ENCODE peak calls at places on chromosomes 4 and X, in seven cellular contexts. A is mucosa of gallbladder, F is AG04450, T is hypothalamus, Z is nephron progenitor cell, S is aorta, E is H1. N is an unnamed sample.

GRCh38 chr4:166972071-166972470 is 262.2 kb downstream of the SPOCK3 start:
- DNase-seq in A (no peak), F (no peak), T (no peak), Z (no peak), S (no peak), E (no peak), N (peak)

GRCh38 chr4:85430697-85431096 is 44.3 kb upstream of the ARHGAP24 start:
- DNase-seq in A (no peak), F (no peak), T (no peak), Z (no peak), S (no peak), E (no peak), N (no peak)

GRCh38 chrX:98065151-98065550 is 1181.4 kb downstream of the RPA4 start:
- DNase-seq in A (no peak), F (no peak), T (no peak), Z (no peak), S (no peak), E (no peak), N (no peak)

GRCh38 chrX:57906790-57907189 is 3.5 kb downstream of the ZXDA start:
- DNase-seq in A (no peak), F (no peak), T (no peak), Z (no peak), S (no peak), E (no peak), N (no peak)

GRCh38 chrX:39953879-39954278 is 143.9 kb downstream of the BCOR start:
- DNase-seq in A (peak), F (peak), T (no peak), Z (no peak), S (no peak), E (no peak), N (peak)

GRCh38 chrX:115362334-115363095 is 73.0 kb downstream of the LUZP4 start:
- DNase-seq in A (no peak), F (no peak), T (no peak), Z (no peak), S (no peak), E (no peak), N (no peak)

GRCh38 chrX:144334577-144334976 is 450.7 kb downstream of the UBE2NL start:
- DNase-seq in A (no peak), F (no peak), T (no peak), Z (no peak), S (no peak), E (peak), N (no peak)

GRCh38 chr4:112147697-112148096 is 2.4 kb downstream of the FAM241A start:
- DNase-seq in A (no peak), F (no peak), T (no peak), Z (no peak), S (no peak), E (no peak), N (no peak)

GRCh38 chr4:2537011-2537830 is 774 bp downstream of the FAM193A start:
- DNase-seq in A (peak), F (no peak), T (peak), Z (no peak), S (peak), E (peak), N (no peak)

GRCh38 chrX:154600962-154601374 is 16.0 kb downstream of the CTAG1A start:
- DNase-seq in A (no peak), F (no peak), T (no peak), Z (no peak), S (no peak), E (no peak), N (no peak)

GRCh38 chr4:55169352-55169959 is 44.1 kb upstream of the KDR start:
- DNase-seq in A (peak), F (no peak), T (no peak), Z (no peak), S (no peak), E (no peak), N (peak)

GRCh38 chr4:144820115-144820514 is 174.2 kb downstream of the HHIP start:
- DNase-seq in A (no peak), F (no peak), T (no peak), Z (no peak), S (no peak), E (no peak), N (no peak)

GRCh38 chrX:101429934-101430333 is 21.9 kb downstream of the HNRNPH2 start:
- DNase-seq in A (no peak), F (no peak), T (no peak), Z (no peak), S (no peak), E (no peak), N (no peak)

GRCh38 chr4:34108456-34108855 is 2135.9 kb downstream of the ARAP2 start:
- DNase-seq in A (no peak), F (no peak), T (no peak), Z (no peak), S (no peak), E (no peak), N (no peak)

GRCh38 chrX:42837092-42837726 is 59.2 kb upstream of the PPP1R2C start:
- DNase-seq in A (no peak), F (no peak), T (no peak), Z (no peak), S (no peak), E (no peak), N (no peak)

GRCh38 chrX:71885099-71885498 is 25.5 kb upstream of the NHSL2 start:
- DNase-seq in A (no peak), F (no peak), T (no peak), Z (no peak), S (no peak), E (no peak), N (no peak)

GRCh38 chrX:49960061-49960460 is 37.7 kb downstream of the CLCN5 start:
- DNase-seq in A (no peak), F (no peak), T (no peak), Z (no peak), S (no peak), E (no peak), N (no peak)

GRCh38 chr4:148007303-148007702 is 275.4 kb downstream of the ARHGAP10 start:
- DNase-seq in A (no peak), F (peak), T (no peak), Z (no peak), S (no peak), E (no peak), N (peak)

N was measured in epithelial cell of prostate.